ENCODE peak calls at places on chromosomes 4 and X, in ten cellular contexts. A, X, C, Q, M, N, O, T, D and U are unnamed samples.

GRCh38 chr4:113445286-113445685 is 316.3 kb downstream of the CAMK2D start:
- DNase-seq in O (no peak), M (no peak), X (peak; percentile 90), Q (peak; percentile 72), D (peak; percentile 32), T (no peak), N (peak; percentile 49), A (peak; percentile 59), C (peak; percentile 94), U (no peak)

GRCh38 chrX:50147972-50148371 is 52.8 kb downstream of the AKAP4 start:
- DNase-seq in M (no peak), A (no peak), C (no peak), Q (no peak), O (no peak), T (no peak), N (no peak), X (no peak), D (no peak), U (no peak)

GRCh38 chrX:137926090-137926489 is 360.2 kb downstream of the ZIC3 start:
- DNase-seq in C (no peak), X (no peak), N (no peak), M (no peak), O (no peak), D (peak; percentile 9), T (no peak), A (peak; percentile 47), Q (no peak), U (no peak)

GRCh38 chrX:103310592-103311400 is at the start of gene BEX2:
- DNase-seq in A (peak; percentile 78), O (peak; percentile 88), N (peak; percentile 90), X (peak; percentile 51), T (peak; percentile 40), C (no peak), D (peak; percentile 90), M (peak; percentile 84), Q (peak; percentile 12), U (peak; percentile 90)

GRCh38 chrX:102712967-102713677 is 874 bp downstream of the GPRASP2 start:
- DNase-seq in Q (peak; percentile 60), D (peak; percentile 72), X (peak; percentile 66), N (peak; percentile 76), M (peak; percentile 59), O (no peak), A (peak; percentile 59), C (peak; percentile 41), T (no peak), U (peak; percentile 60)

GRCh38 chrX:1434871-1435240 is 17.9 kb downstream of the ASMTL start:
- DNase-seq in D (no peak), X (no peak), M (no peak), A (no peak), N (no peak), T (no peak), O (no peak), C (no peak), Q (no peak), U (no peak)

GRCh38 chr4:74904509-74904908 is 28.4 kb upstream of the PARM1 start:
- DNase-seq in T (no peak), A (no peak), O (no peak), Q (no peak), C (no peak), D (no peak), X (no peak), N (no peak), M (no peak), U (no peak)

GRCh38 chrX:118824173-118824782 is 654 bp downstream of the ZCCHC12 start:
- DNase-seq in M (no peak), A (no peak), T (no peak), D (no peak), N (no peak), C (no peak), X (no peak), O (no peak), Q (no peak), U (no peak)

GRCh38 chr4:1777822-1778641 is 15.1 kb upstream of the FGFR3 start:
- DNase-seq in T (no peak), O (no peak), D (peak; percentile 62), A (no peak), X (peak; percentile 23), M (no peak), N (no peak), Q (no peak), C (no peak), U (no peak)

GRCh38 chr4:55993994-55994657 is 45.4 kb downstream of the CEP135 start:
- DNase-seq in Q (no peak), D (no peak), N (no peak), M (no peak), A (no peak), O (no peak), C (no peak), T (no peak), X (no peak), U (no peak)

GRCh38 chr4:16140520-16141249 is 56.9 kb upstream of the PROM1 start:
- DNase-seq in A (no peak), N (no peak), O (no peak), M (peak; percentile 95), T (peak; percentile 75), X (peak; percentile 87), D (peak; percentile 78), C (peak; percentile 68), Q (peak; percentile 33), U (no peak)

GRCh38 chr4:140056015-140056414 is 98.0 kb downstream of the MAML3 start:
- DNase-seq in X (no peak), N (no peak), C (no peak), D (no peak), T (no peak), O (no peak), A (no peak), Q (no peak), M (no peak), U (no peak)

GRCh38 chr4:175531405-175532091 is 280.5 kb downstream of the GPM6A start:
- DNase-seq in C (peak; percentile 72), O (no peak), M (no peak), T (no peak), N (no peak), X (peak; percentile 14), D (no peak), Q (no peak), A (no peak), U (no peak)

DNA sequence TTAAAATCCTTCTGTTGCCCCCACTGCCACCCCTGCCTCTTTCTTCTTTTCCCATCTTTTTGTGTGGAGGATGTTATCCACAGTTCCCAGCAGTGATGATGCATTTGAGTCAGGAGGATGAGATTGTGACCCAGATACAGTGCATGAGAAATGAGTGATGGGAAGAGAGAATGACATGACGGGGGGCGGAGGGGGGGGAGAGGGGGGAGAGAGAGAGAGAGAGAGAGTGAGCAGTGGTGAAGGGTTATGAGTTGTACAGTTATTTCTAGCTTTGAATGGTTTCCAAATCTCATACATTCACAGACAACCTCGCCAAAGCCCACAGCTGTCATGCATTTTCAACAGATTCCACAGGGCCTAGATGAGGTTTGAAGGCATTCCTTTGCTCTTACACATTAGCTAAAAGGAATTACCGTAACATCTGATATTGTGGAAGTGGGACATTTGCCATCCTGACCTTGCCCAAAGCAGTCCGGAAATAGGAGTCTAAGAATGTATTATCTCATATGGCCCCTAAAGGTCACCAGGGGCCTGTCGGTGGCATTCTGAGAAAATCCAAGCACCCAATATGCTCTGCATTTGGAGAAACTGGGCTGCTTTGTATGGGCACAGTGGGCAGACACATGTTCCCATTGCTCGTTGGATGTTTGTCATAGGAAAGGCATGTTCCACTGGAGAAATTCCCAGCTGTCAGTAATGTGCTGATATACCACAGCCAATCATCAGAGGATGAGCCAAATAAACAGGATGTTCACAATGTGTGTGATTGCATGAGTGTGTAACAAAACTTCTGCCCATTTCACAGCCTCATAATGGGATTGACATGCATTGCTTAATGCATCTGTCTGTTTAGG is 435.8 kb downstream of the SPRY1 start:
- DNase-seq in A (peak; percentile 84), D (peak; percentile 65), Q (peak; percentile 63), O (no peak), N (no peak), X (peak; percentile 99), M (no peak), T (no peak), C (peak; percentile 100), U (no peak)
- H3K27ac ChIP-seq in A (peak overlapping the region; percentile 61), D (peak overlapping the region; percentile 90), Q (peak overlapping the region; percentile 79), O (peak overlapping the region; percentile 65), N (no peak overlapping the region), X (peak overlapping the region; percentile 98), M (peak overlapping the region; percentile 57), T (no peak overlapping the region), C (peak overlapping the region; percentile 83), U (peak overlapping the region; percentile 59)

DNA sequence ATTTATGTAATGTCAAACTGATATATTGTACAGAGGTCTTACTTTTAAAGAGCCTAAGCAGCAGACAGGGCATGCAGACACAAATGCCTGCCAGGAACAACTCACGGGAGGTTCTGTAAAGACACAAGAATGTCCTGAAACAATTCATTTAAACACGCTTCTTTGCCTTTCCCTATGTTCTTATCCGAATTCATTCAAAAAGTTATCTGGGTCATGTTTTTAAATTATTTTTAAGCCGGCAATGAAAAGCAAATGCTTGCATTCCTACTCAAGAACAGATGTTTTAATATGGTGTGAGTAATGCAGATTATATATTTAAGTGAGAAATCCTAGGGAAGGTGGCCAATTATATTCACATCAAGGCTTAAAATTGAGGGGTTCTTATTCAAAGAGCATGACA is 192.6 kb downstream of the PDGFC start:
- DNase-seq in A (peak; percentile 26), D (no peak), M (no peak), O (no peak), N (no peak), X (no peak), Q (no peak), T (no peak), C (peak; percentile 59), U (no peak)
- H3K4me1 ChIP-seq in A (peaks cover 39% of the 10 kb centered on the region), D (peaks cover 18% of the 10 kb centered on the region), M (no peaks in the 10 kb centered on the region), O (no peaks in the 10 kb centered on the region), N (no peaks in the 10 kb centered on the region), X (peaks cover 5% of the 10 kb centered on the region), Q (no peaks in the 10 kb centered on the region), T (peaks cover 18% of the 10 kb centered on the region), C (peaks cover 18% of the 10 kb centered on the region), U (peaks cover 16% of the 10 kb centered on the region)

GRCh38 chrX:13398073-13398823 is 78.4 kb upstream of the ATXN3L start:
- DNase-seq in X (peak; percentile 95), M (peak; percentile 19), Q (peak; percentile 13), N (no peak), T (peak; percentile 89), O (no peak), A (peak; percentile 14), D (peak; percentile 90), C (peak; percentile 100), U (no peak)
- H3K27ac ChIP-seq in X (peak overlapping the region; percentile 98), M (no peak overlapping the region), Q (peak overlapping the region; percentile 28), N (no peak overlapping the region), T (peak overlapping the region; percentile 68), O (peak overlapping the region; percentile 38), A (no peak overlapping the region), D (peak overlapping the region; percentile 88), C (peak overlapping the region; percentile 41), U (no peak overlapping the region)

GRCh38 chrX:40174594-40175415 is 77.0 kb upstream of the BCOR start:
- DNase-seq in O (no peak), N (peak; percentile 74), M (no peak), Q (no peak), X (peak; percentile 82), A (peak; percentile 70), C (no peak), T (no peak), D (peak; percentile 82), U (peak; percentile 76)
- H3K4me1 ChIP-seq in O (no peaks in the 10 kb centered on the region), N (no peaks in the 10 kb centered on the region), M (no peaks in the 10 kb centered on the region), Q (peaks cover 11% of the 10 kb centered on the region), X (peaks cover 20% of the 10 kb centered on the region), A (peaks cover 38% of the 10 kb centered on the region), C (no peaks in the 10 kb centered on the region), T (peaks cover 27% of the 10 kb centered on the region), D (peaks cover 63% of the 10 kb centered on the region), U (peaks cover 20% of the 10 kb centered on the region)